ENCODE peak calls at places on chromosome 22, in ten cellular contexts. One of them, this sample, is unnamed.

GRCh38 chr22:27476318-27476717 is 325.2 kb downstream of the MN1 start:
- DNase-seq in fibroblast of mammary gland: no peak
- DNase-seq in IMR-90: no peak
- DNase-seq in Peyer's patch: no peak
- DNase-seq in brain microvascular endothelial cell: no peak
- DNase-seq in AG10803: no peak
- DNase-seq in heart right ventricle: no peak
- DNase-seq in HFF-Myc: no peak
- DNase-seq in fibroblast of pulmonary artery: no peak
- DNase-seq in astrocyte of the spinal cord: no peak
- DNase-seq in this sample: peak; percentile 27

GRCh38 chr22:32775957-32776356 is 25.5 kb upstream of the TIMP3 start:
- DNase-seq in IMR-90: no peak
- DNase-seq in heart right ventricle: no peak
- DNase-seq in brain microvascular endothelial cell: no peak
- DNase-seq in astrocyte of the spinal cord: no peak
- DNase-seq in fibroblast of pulmonary artery: no peak
- DNase-seq in HFF-Myc: no peak
- DNase-seq in Peyer's patch: no peak
- DNase-seq in AG10803: no peak
- DNase-seq in fibroblast of mammary gland: no peak
- DNase-seq in this sample: no peak

GRCh38 chr22:39204216-39204615 is 40.6 kb downstream of the PDGFB start:
- DNase-seq in brain microvascular endothelial cell: no peak
- DNase-seq in astrocyte of the spinal cord: no peak
- DNase-seq in fibroblast of pulmonary artery: no peak
- DNase-seq in HFF-Myc: no peak
- DNase-seq in fibroblast of mammary gland: no peak
- DNase-seq in AG10803: no peak
- DNase-seq in Peyer's patch: no peak
- DNase-seq in heart right ventricle: no peak
- DNase-seq in IMR-90: no peak
- DNase-seq in this sample: no peak

GRCh38 chr22:22759371-22759770 is 115.0 kb downstream of the GGTLC2 start:
- DNase-seq in heart right ventricle: no peak
- DNase-seq in HFF-Myc: no peak
- DNase-seq in AG10803: no peak
- DNase-seq in IMR-90: no peak
- DNase-seq in brain microvascular endothelial cell: no peak
- DNase-seq in fibroblast of pulmonary artery: no peak
- DNase-seq in astrocyte of the spinal cord: no peak
- DNase-seq in Peyer's patch: no peak
- DNase-seq in fibroblast of mammary gland: no peak
- DNase-seq in this sample: no peak

GRCh38 chr22:17637490-17638181 is 921 bp upstream of the BCL2L13 start:
- DNase-seq in astrocyte of the spinal cord: no peak
- DNase-seq in AG10803: no peak
- DNase-seq in IMR-90: no peak
- DNase-seq in fibroblast of pulmonary artery: no peak
- DNase-seq in heart right ventricle: no peak
- DNase-seq in fibroblast of mammary gland: no peak
- DNase-seq in brain microvascular endothelial cell: no peak
- DNase-seq in HFF-Myc: no peak
- DNase-seq in Peyer's patch: no peak
- DNase-seq in this sample: no peak

GRCh38 chr22:23383491-23384450 is 196.3 kb downstream of the IGLL1 start:
- DNase-seq in astrocyte of the spinal cord: no peak
- DNase-seq in Peyer's patch: no peak
- DNase-seq in fibroblast of pulmonary artery: peak; percentile 14
- DNase-seq in brain microvascular endothelial cell: no peak
- DNase-seq in AG10803: no peak
- DNase-seq in heart right ventricle: no peak
- DNase-seq in fibroblast of mammary gland: no peak
- DNase-seq in HFF-Myc: no peak
- DNase-seq in IMR-90: no peak
- DNase-seq in this sample: no peak

GRCh38 chr22:22814666-22815396 is 72.8 kb upstream of the IGLL5 start:
- DNase-seq in heart right ventricle: no peak
- DNase-seq in Peyer's patch: no peak
- DNase-seq in AG10803: no peak
- DNase-seq in brain microvascular endothelial cell: no peak
- DNase-seq in HFF-Myc: no peak
- DNase-seq in IMR-90: no peak
- DNase-seq in fibroblast of mammary gland: no peak
- DNase-seq in fibroblast of pulmonary artery: no peak
- DNase-seq in astrocyte of the spinal cord: no peak
- DNase-seq in this sample: no peak

GRCh38 chr22:23213581-23214341 is 33.5 kb downstream of the BCR start:
- DNase-seq in fibroblast of mammary gland: no peak
- DNase-seq in Peyer's patch: no peak
- DNase-seq in brain microvascular endothelial cell: no peak
- DNase-seq in HFF-Myc: no peak
- DNase-seq in AG10803: no peak
- DNase-seq in fibroblast of pulmonary artery: no peak
- DNase-seq in astrocyte of the spinal cord: no peak
- DNase-seq in heart right ventricle: no peak
- DNase-seq in IMR-90: no peak
- DNase-seq in this sample: no peak

GRCh38 chr22:46250783-46251125 is 661 bp upstream of the CDPF1 start:
- DNase-seq in fibroblast of pulmonary artery: no peak
- DNase-seq in brain microvascular endothelial cell: no peak
- DNase-seq in heart right ventricle: no peak
- DNase-seq in astrocyte of the spinal cord: no peak
- DNase-seq in HFF-Myc: no peak
- DNase-seq in AG10803: no peak
- DNase-seq in IMR-90: no peak
- DNase-seq in fibroblast of mammary gland: no peak
- DNase-seq in Peyer's patch: no peak
- DNase-seq in this sample: no peak

GRCh38 chr22:46247443-46247975 is 2.6 kb downstream of the CDPF1 start:
- DNase-seq in fibroblast of mammary gland: no peak
- DNase-seq in IMR-90: no peak
- DNase-seq in Peyer's patch: no peak
- DNase-seq in HFF-Myc: no peak
- DNase-seq in heart right ventricle: no peak
- DNase-seq in brain microvascular endothelial cell: no peak
- DNase-seq in astrocyte of the spinal cord: no peak
- DNase-seq in fibroblast of pulmonary artery: no peak
- DNase-seq in AG10803: no peak
- DNase-seq in this sample: no peak

GRCh38 chr22:46250035-46250782 is at the start of gene CDPF1:
- DNase-seq in heart right ventricle: peak; percentile 93
- DNase-seq in fibroblast of mammary gland: peak; percentile 74
- DNase-seq in HFF-Myc: peak; percentile 27
- DNase-seq in AG10803: peak; percentile 80
- DNase-seq in brain microvascular endothelial cell: peak; percentile 65
- DNase-seq in Peyer's patch: peak; percentile 88
- DNase-seq in astrocyte of the spinal cord: peak; percentile 77
- DNase-seq in IMR-90: peak; percentile 75
- DNase-seq in fibroblast of pulmonary artery: peak; percentile 79
- DNase-seq in this sample: peak; percentile 93

GRCh38 chr22:46251816-46252380 is 1.8 kb upstream of the CDPF1 start:
- DNase-seq in brain microvascular endothelial cell: no peak
- DNase-seq in HFF-Myc: no peak
- DNase-seq in heart right ventricle: no peak
- DNase-seq in IMR-90: no peak
- DNase-seq in Peyer's patch: no peak
- DNase-seq in fibroblast of mammary gland: no peak
- DNase-seq in AG10803: no peak
- DNase-seq in astrocyte of the spinal cord: no peak
- DNase-seq in fibroblast of pulmonary artery: no peak
- DNase-seq in this sample: no peak

GRCh38 chr22:46251266-46251665 is 1.2 kb upstream of the CDPF1 start:
- DNase-seq in IMR-90: no peak
- DNase-seq in astrocyte of the spinal cord: no peak
- DNase-seq in heart right ventricle: no peak
- DNase-seq in Peyer's patch: no peak
- DNase-seq in AG10803: peak; percentile 1
- DNase-seq in fibroblast of mammary gland: peak; percentile 27
- DNase-seq in HFF-Myc: no peak
- DNase-seq in brain microvascular endothelial cell: no peak
- DNase-seq in fibroblast of pulmonary artery: no peak
- DNase-seq in this sample: no peak
- H3K4me3 ChIP-seq in IMR-90: peak overlapping the region; percentile 1
- H3K4me3 ChIP-seq in astrocyte of the spinal cord: peak overlapping the region; percentile 80
- H3K4me3 ChIP-seq in heart right ventricle: peak overlapping the region; percentile 80
- H3K4me3 ChIP-seq in Peyer's patch: peak overlapping the region; percentile 79
- H3K4me3 ChIP-seq in AG10803: peak overlapping the region; percentile 82
- H3K4me3 ChIP-seq in fibroblast of mammary gland: peak overlapping the region; percentile 75
- H3K4me3 ChIP-seq in HFF-Myc: peak overlapping the region; percentile 71
- H3K4me3 ChIP-seq in brain microvascular endothelial cell: peak overlapping the region; percentile 82
- H3K4me3 ChIP-seq in fibroblast of pulmonary artery: peak overlapping the region; percentile 83
- H3K4me3 ChIP-seq in this sample: peak overlapping the region; percentile 79

GRCh38 chr22:30423296-30423958 is 2.1 kb upstream of the MTFP1 start:
- DNase-seq in brain microvascular endothelial cell: no peak
- DNase-seq in astrocyte of the spinal cord: no peak
- DNase-seq in AG10803: no peak
- DNase-seq in fibroblast of pulmonary artery: no peak
- DNase-seq in IMR-90: no peak
- DNase-seq in HFF-Myc: no peak
- DNase-seq in Peyer's patch: peak; percentile 32
- DNase-seq in heart right ventricle: no peak
- DNase-seq in fibroblast of mammary gland: no peak
- DNase-seq in this sample: peak; percentile 68

GRCh38 chr22:30423959-30424380 is 1.6 kb upstream of the MTFP1 start:
- DNase-seq in AG10803: peak; percentile 100
- DNase-seq in fibroblast of mammary gland: peak; percentile 99
- DNase-seq in heart right ventricle: peak; percentile 99
- DNase-seq in IMR-90: peak; percentile 100
- DNase-seq in HFF-Myc: peak; percentile 99
- DNase-seq in astrocyte of the spinal cord: peak; percentile 100
- DNase-seq in fibroblast of pulmonary artery: peak; percentile 100
- DNase-seq in Peyer's patch: peak; percentile 98
- DNase-seq in brain microvascular endothelial cell: peak; percentile 99
- DNase-seq in this sample: peak; percentile 99

GRCh38 chr22:30425327-30425615 is 297 bp upstream of the MTFP1 start:
- DNase-seq in brain microvascular endothelial cell: no peak
- DNase-seq in AG10803: no peak
- DNase-seq in astrocyte of the spinal cord: no peak
- DNase-seq in IMR-90: no peak
- DNase-seq in fibroblast of pulmonary artery: no peak
- DNase-seq in heart right ventricle: no peak
- DNase-seq in Peyer's patch: no peak
- DNase-seq in fibroblast of mammary gland: no peak
- DNase-seq in HFF-Myc: no peak
- DNase-seq in this sample: no peak

GRCh38 chr22:30425616-30426394 is at the start of gene MTFP1:
- DNase-seq in HFF-Myc: no peak
- DNase-seq in brain microvascular endothelial cell: peak; percentile 56
- DNase-seq in astrocyte of the spinal cord: peak; percentile 65
- DNase-seq in fibroblast of mammary gland: peak; percentile 53
- DNase-seq in Peyer's patch: peak; percentile 62
- DNase-seq in AG10803: peak; percentile 56
- DNase-seq in IMR-90: peak; percentile 62
- DNase-seq in heart right ventricle: peak; percentile 50
- DNase-seq in fibroblast of pulmonary artery: peak; percentile 67
- DNase-seq in this sample: peak; percentile 50

DNA sequence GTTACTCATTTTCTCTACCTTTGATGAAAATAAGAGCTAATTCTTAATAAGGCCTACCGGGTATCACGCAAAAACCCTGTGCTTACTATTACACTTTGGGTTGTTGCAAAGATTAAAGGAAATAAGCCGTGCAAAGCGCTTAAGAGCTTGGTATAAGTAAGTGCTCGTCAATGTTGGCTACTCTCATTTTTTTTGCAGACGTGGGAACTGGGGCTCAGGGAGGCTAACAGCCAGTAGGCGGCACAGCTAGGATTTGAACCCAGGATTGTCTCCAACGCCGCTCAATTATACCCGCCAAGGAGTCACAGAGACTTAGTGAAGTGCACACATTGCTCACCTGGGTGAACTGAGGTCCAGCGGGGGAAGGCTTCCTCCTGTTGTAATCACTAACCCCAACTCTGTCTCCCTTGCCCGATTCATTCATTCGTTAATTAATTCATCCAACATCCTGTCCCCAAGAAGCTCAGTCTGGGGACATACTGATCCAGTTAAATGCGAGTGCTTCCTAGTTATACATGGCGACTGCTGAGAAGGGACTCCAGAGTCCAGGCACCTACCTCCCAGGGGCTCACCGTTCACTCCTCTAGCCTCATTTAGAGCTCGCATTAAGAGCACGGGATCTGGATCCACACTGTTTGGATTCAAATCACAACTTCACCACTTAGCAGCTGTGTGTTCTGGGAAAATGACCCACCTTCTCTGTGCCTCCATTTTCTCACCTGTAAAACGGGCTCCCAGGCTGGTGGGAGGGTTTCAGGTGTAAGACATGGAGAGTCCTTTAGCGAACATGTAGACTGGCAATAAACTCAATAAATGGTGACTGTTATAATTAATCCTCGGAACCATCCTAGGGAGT is 869 bp upstream of the MTFP1 start:
- DNase-seq in fibroblast of mammary gland: peak; percentile 57
- DNase-seq in AG10803: no peak
- DNase-seq in astrocyte of the spinal cord: no peak
- DNase-seq in Peyer's patch: no peak
- DNase-seq in IMR-90: peak; percentile 28
- DNase-seq in HFF-Myc: no peak
- DNase-seq in fibroblast of pulmonary artery: no peak
- DNase-seq in brain microvascular endothelial cell: peak; percentile 37
- DNase-seq in heart right ventricle: no peak
- DNase-seq in this sample: peak; percentile 54
- TF ChIP-seq CTCF in fibroblast of mammary gland: peak; percentile 18
- TF ChIP-seq CTCF in AG10803: peak; percentile 27
- TF ChIP-seq CTCF in astrocyte of the spinal cord: no peak
- TF ChIP-seq CTCF in Peyer's patch: no peak
- TF ChIP-seq CTCF in IMR-90: no peak
- TF ChIP-seq CTCF in HFF-Myc: no peak
- TF ChIP-seq CTCF in fibroblast of pulmonary artery: peak; percentile 3
- TF ChIP-seq CTCF in brain microvascular endothelial cell: peak; percentile 34
- TF ChIP-seq CTCF in heart right ventricle: no peak
- TF ChIP-seq CTCF in this sample: peak; percentile 13

DNA sequence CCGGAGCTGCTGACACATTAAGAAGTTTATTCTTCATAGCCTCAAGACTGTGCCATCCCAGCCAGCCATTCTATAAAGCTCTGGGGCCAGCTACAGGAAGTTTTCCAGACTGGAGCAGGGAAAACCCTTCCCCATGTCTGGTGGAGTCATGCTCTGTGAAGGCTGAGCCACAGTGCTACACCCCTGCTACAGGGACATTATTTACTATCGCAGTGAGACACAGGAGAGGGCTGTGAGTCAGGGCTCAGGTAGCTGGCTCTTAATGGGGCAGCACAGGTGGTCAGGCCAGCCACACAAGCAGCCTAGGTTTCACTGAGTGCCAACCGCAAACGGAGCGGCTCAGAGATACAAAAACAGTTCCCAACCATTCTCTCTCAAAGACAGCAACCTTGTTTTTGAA is 12.1 kb downstream of the HPS4 start:
- DNase-seq in HFF-Myc: peak; percentile 49
- DNase-seq in astrocyte of the spinal cord: peak; percentile 79
- DNase-seq in fibroblast of pulmonary artery: peak; percentile 53
- DNase-seq in fibroblast of mammary gland: no peak
- DNase-seq in Peyer's patch: no peak
- DNase-seq in AG10803: peak; percentile 76
- DNase-seq in IMR-90: peak; percentile 83
- DNase-seq in brain microvascular endothelial cell: peak; percentile 52
- DNase-seq in heart right ventricle: no peak
- DNase-seq in this sample: peak; percentile 96
- H3K4me3 ChIP-seq in HFF-Myc: no peak overlapping the region
- H3K4me3 ChIP-seq in astrocyte of the spinal cord: no peak overlapping the region
- H3K4me3 ChIP-seq in fibroblast of pulmonary artery: no peak overlapping the region
- H3K4me3 ChIP-seq in fibroblast of mammary gland: no peak overlapping the region
- H3K4me3 ChIP-seq in Peyer's patch: no peak overlapping the region
- H3K4me3 ChIP-seq in AG10803: no peak overlapping the region
- H3K4me3 ChIP-seq in IMR-90: no peak overlapping the region
- H3K4me3 ChIP-seq in brain microvascular endothelial cell: no peak overlapping the region
- H3K4me3 ChIP-seq in heart right ventricle: no peak overlapping the region
- H3K4me3 ChIP-seq in this sample: no peak overlapping the region

GRCh38 chr22:20125201-20126174 is 6.1 kb upstream of the ZDHHC8 start:
- DNase-seq in Peyer's patch: no peak
- DNase-seq in AG10803: no peak
- DNase-seq in IMR-90: no peak
- DNase-seq in astrocyte of the spinal cord: no peak
- DNase-seq in heart right ventricle: no peak
- DNase-seq in fibroblast of mammary gland: no peak
- DNase-seq in HFF-Myc: no peak
- DNase-seq in brain microvascular endothelial cell: no peak
- DNase-seq in fibroblast of pulmonary artery: no peak
- DNase-seq in this sample: no peak
- TF ChIP-seq CTCF in Peyer's patch: no peak
- TF ChIP-seq CTCF in AG10803: no peak
- TF ChIP-seq CTCF in IMR-90: no peak
- TF ChIP-seq CTCF in astrocyte of the spinal cord: no peak
- TF ChIP-seq CTCF in heart right ventricle: no peak
- TF ChIP-seq CTCF in fibroblast of mammary gland: no peak
- TF ChIP-seq CTCF in HFF-Myc: no peak
- TF ChIP-seq CTCF in brain microvascular endothelial cell: no peak
- TF ChIP-seq CTCF in fibroblast of pulmonary artery: no peak
- TF ChIP-seq CTCF in this sample: no peak